ENCODE peak calls at places on chromosomes 1 and 21, in nine cellular contexts. W is IMR-90, L is heart left ventricle, F is heart right ventricle, U is HCT116, Z is pancreas, B is Panc1, G is thoracic aorta, P is dorsolateral prefrontal cortex. V is an unnamed sample.

GRCh38 chr1:226575436-226576390 is 27.1 kb downstream of the STUM start:
- DNase-seq in Z (no peak), G (no peak), F (peak; percentile 60), W (no peak), B (no peak), U (no peak), P (no peak), L (peak; percentile 48), V (no peak)

GRCh38 chr21:42406201-42406601 is 2.5 kb downstream of the UBASH3A start:
- DNase-seq in P (no peak), L (no peak), F (no peak), U (no peak), W (no peak), B (no peak), Z (no peak), G (no peak), V (no peak)

GRCh38 chr1:3372317-3372716 is 82.1 kb upstream of the ARHGEF16 start:
- DNase-seq in Z (no peak), L (no peak), U (no peak), B (no peak), W (no peak), G (no peak), P (no peak), F (no peak), V (no peak)

GRCh38 chr1:34985063-34985770 is at the start of gene TMEM35B:
- DNase-seq in L (peak; percentile 75), B (no peak), G (no peak), F (peak; percentile 80), P (peak; percentile 35), W (peak; percentile 41), Z (peak; percentile 71), U (no peak), V (peak; percentile 81)

GRCh38 chr1:165580931-165581871 is 37.4 kb downstream of the LRRC52 start:
- DNase-seq in Z (no peak), F (no peak), B (no peak), W (peak; percentile 10), G (no peak), L (no peak), P (no peak), U (no peak), V (no peak)

GRCh38 chr1:226990133-226990716 is 50.1 kb downstream of the COQ8A start:
- DNase-seq in G (no peak), Z (peak; percentile 50), B (no peak), P (no peak), L (peak; percentile 38), F (peak; percentile 33), W (no peak), U (no peak), V (no peak)

GRCh38 chr1:94646151-94646643 is 104.6 kb upstream of the F3 start:
- DNase-seq in P (no peak), B (no peak), G (no peak), L (no peak), W (peak; percentile 86), Z (no peak), U (no peak), F (no peak), V (no peak)

GRCh38 chr1:15211424-15211823 is 35.6 kb upstream of the FHAD1 start:
- DNase-seq in F (no peak), P (no peak), U (no peak), Z (no peak), B (no peak), G (no peak), L (no peak), W (no peak), V (no peak)

DNA sequence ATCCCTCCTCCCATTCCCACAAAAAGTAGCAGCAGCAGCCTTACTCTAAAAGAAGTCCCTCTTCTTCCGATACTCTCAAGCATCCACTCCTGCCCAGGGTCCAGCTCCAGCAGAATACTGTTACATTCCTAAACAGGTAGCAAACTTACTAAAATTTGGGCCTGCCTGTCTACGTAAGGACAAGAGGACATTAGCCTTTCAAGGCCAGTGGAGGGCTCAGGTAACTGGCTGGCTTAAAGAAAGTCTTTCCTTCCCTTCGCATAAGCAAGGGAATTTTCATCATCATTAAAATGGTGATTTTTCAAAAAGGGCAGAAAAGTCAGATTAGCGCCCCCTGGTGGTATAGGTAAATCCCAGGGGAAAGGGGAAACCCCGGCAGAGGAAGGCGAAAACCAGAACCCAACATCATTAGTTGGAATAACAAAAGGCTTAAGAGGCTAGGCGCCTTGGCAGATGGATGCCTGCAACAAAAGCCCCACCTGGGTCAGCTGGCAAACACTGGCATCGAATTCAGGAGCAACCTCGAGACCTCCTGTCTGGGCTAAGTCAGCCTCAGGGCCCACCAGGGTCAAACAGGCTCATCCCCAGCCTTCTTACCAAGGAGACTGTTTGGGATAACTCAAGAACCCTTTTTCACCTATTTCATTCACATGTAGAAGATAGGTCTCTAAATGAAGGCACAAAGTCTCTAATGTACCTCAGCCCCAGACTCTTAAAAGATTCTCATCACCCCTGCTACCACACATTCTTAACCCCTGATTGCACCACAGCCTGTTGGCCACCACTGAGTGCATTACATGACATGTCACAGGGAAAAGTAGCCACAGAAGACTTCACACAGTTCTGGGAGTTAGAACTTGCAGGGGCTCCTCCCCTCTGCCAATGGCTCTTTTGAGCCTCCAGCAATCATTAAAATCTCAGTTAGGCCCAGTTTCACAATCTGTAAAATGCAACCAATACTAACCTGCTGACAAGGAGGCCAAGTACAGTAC is 36.7 kb downstream of the ERI3 start:
- DNase-seq in L (no peak), U (no peak), B (no peak), G (no peak), Z (no peak), P (no peak), W (peak; percentile 23), F (no peak), V (no peak)
- TF ChIP-seq CTCF in L (peak; percentile 77), U (peak; percentile 54), B (peak; percentile 92), G (peak; percentile 83), Z (peak; percentile 85), P (peak; percentile 80), W (peak; percentile 74), F (peak; percentile 86), V (peak; percentile 53)

DNA sequence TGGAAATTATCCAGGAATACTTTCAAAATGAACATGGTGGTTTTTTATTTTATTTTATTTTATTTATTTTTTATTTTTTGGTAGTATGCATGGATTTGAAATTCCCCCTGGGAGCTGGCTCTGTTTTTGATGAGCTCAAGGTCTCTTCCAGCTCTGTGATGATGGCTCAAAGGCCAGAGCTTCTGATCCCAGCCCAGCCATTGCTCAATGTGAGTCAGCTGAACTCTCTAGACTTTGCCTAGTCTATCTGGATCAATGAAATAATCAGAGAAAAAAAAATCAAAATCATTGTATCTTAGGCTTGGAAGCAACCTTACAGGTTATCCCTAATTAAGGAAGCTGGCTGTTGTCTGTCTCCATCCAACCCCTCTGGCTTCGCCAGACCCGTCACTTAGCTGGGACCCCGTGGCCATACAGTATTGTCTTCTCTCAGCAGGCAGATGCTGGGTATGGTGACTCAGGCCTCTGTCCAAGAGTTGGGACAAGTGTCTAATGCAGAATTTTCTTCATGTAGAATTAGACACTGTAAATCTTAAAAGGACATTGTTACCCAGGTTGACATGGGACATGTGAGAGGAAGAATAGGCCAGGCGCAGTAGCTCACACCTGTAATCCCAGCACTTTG is 90.2 kb upstream of the LPGAT1 start:
- DNase-seq in P (no peak), U (no peak), F (no peak), Z (no peak), W (no peak), L (no peak), G (no peak), B (no peak), V (no peak)
- H3K27ac ChIP-seq in P (no peak overlapping the region), U (no peak overlapping the region), F (no peak overlapping the region), Z (no peak overlapping the region), W (no peak overlapping the region), L (peak overlapping the region; percentile 50), G (no peak overlapping the region), B (no peak overlapping the region), V (peak overlapping the region; percentile 29)

DNA sequence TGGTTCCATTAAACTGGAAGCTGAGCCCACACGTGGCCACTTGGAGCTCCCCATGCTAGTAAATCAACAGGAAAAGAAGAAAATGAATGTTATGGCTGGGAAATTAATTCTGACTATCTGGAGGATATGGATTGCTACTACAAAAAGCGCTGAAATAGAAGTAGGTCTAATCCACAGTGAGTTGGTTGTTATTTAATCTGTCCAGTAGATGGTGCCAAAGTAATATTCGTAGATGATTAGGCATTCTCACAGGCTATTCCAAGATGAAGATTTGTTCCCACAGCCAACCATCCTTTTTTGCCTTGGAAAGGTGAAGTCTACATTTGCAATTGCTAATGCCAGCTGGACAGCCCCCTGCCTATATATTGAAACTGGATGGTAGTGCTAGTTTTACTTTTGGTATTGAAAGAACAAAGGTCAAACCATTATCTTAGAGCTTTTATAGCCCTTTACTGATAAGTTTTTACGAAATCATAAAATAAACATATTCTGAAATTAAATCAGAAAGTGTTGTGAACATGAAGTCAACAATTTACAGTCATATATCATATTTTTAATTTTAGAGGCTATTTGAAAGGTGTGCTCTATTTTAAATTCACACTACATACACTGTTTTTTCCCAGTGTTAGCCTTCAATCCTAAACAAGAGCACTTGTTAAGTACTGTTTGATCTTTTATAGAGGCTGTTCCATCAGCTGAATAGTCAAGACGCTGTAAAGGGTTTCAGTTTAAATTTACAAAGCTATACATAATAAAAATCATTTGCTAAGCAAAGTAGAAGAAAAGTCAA is 43.9 kb downstream of the RBM11 start:
- DNase-seq in Z (no peak), B (peak; percentile 47), G (no peak), P (no peak), L (no peak), F (no peak), U (peak; percentile 10), W (peak; percentile 56), V (no peak)
- TF ChIP-seq CTCF in Z (peak; percentile 38), B (peak; percentile 67), G (peak; percentile 42), P (peak; percentile 65), L (peak; percentile 63), F (no peak), U (no peak), W (peak; percentile 61), V (peak; percentile 32)

GRCh38 chr21:44934797-44935532 is 4.9 kb upstream of the SLX9 start:
- DNase-seq in W (no peak), L (no peak), Z (no peak), F (no peak), U (no peak), B (no peak), P (no peak), G (no peak), V (no peak)

GRCh38 chr21:44935533-44935927 is 4.3 kb upstream of the SLX9 start:
- DNase-seq in W (no peak), B (no peak), G (no peak), U (no peak), F (no peak), P (no peak), L (no peak), Z (no peak), V (no peak)

GRCh38 chr21:44933199-44933937 is 6.5 kb upstream of the SLX9 start:
- DNase-seq in F (no peak), B (no peak), W (no peak), Z (peak; percentile 9), U (no peak), P (no peak), G (no peak), L (no peak), V (no peak)

GRCh38 chr21:44933938-44934260 is 5.9 kb upstream of the SLX9 start:
- DNase-seq in P (no peak), L (no peak), Z (peak; percentile 18), W (no peak), B (no peak), G (no peak), F (no peak), U (no peak), V (no peak)

DNA sequence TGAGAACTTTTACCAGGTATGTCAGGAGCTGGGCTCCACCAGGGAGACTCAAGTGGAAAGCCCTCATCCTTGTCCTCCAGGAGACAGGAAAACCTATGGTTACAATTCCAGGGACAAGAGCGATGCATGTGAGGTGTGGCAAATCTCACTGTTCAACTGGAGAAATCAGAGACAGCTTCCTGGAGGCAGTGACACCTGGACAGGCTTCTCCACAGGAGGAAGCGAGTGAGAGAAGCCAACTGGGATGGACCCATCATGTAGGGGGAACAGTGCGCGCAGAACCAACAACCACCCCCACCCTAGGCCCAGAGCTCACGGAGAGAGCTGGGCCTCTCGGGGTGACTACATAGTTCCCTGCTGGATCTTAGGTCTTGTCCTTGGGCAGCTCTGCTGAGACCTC is 5.6 kb upstream of the SLX9 start:
- DNase-seq in U (no peak), W (no peak), Z (no peak), G (no peak), P (no peak), B (no peak), F (no peak), L (no peak), V (no peak)
- H3K27ac ChIP-seq in U (no peak overlapping the region), W (no peak overlapping the region), Z (no peak overlapping the region), G (no peak overlapping the region), P (no peak overlapping the region), B (no peak overlapping the region), F (no peak overlapping the region), L (no peak overlapping the region), V (no peak overlapping the region)

V was measured in ascending aorta.